ENCODE peak calls at places on chromosomes 11 and 22, in ten cellular contexts. K, F, B, S, Q, A, U, O, D and H are unnamed samples.
A peak's percentile ranks its signal among the peaks of the same experiment; 100 is the strongest.

GRCh38 chr11:13429836-13430235 is 33.2 kb downstream of the BTBD10 start:
- DNase-seq in K (no peak), F (no peak), B (no peak), S (no peak), Q (no peak), A (no peak), U (no peak), O (no peak), D (no peak), H (no peak)

GRCh38 chr11:2912498-2912897 is 16.7 kb downstream of the PHLDA2 start:
- DNase-seq in K (no peak), F (peak; percentile 97), B (no peak), S (no peak), Q (no peak), A (no peak), U (peak; percentile 96), O (peak; percentile 95), D (peak; percentile 67), H (peak; percentile 97)

GRCh38 chr22:46848227-46848626 is 85.8 kb downstream of the TBC1D22A start:
- DNase-seq in K (no peak), F (no peak), B (no peak), S (no peak), Q (no peak), A (no peak), U (no peak), O (no peak), D (no peak), H (no peak)

GRCh38 chr11:120211522-120212258 is 858 bp downstream of the OAF start:
- DNase-seq in K (no peak), F (no peak), B (no peak), S (no peak), Q (no peak), A (no peak), U (no peak), O (no peak), D (no peak), H (no peak)

GRCh38 chr11:18171377-18172000 is 1.1 kb upstream of the MRGPRX4 start:
- DNase-seq in K (peak; percentile 10), F (no peak), B (no peak), S (peak; percentile 61), Q (no peak), A (no peak), U (no peak), O (no peak), D (peak; percentile 55), H (no peak)

GRCh38 chr11:66868726-66869291 is 11.9 kb downstream of the LRFN4 start:
- DNase-seq in K (peak; percentile 93), F (peak; percentile 81), B (peak; percentile 92), S (no peak), Q (no peak), A (peak; percentile 67), U (peak; percentile 83), O (peak; percentile 89), D (peak; percentile 71), H (peak; percentile 83)

GRCh38 chr11:126360049-126360446 is 4.6 kb downstream of the ST3GAL4 start:
- DNase-seq in K (no peak), F (no peak), B (peak; percentile 69), S (no peak), Q (no peak), A (no peak), U (no peak), O (no peak), D (no peak), H (no peak)

GRCh38 chr11:33620423-33621120 is 80.1 kb downstream of the C11orf91 start:
- DNase-seq in K (no peak), F (no peak), B (no peak), S (no peak), Q (no peak), A (no peak), U (no peak), O (no peak), D (peak; percentile 34), H (no peak)

GRCh38 chr22:46077669-46078099 is 72.6 kb upstream of the PPARA start:
- DNase-seq in K (no peak), F (peak; percentile 46), B (peak; percentile 43), S (peak; percentile 31), Q (peak; percentile 21), A (no peak), U (no peak), O (peak; percentile 8), D (no peak), H (peak; percentile 20)

GRCh38 chr11:62025429-62026105 is 58.1 kb upstream of the FTH1 start:
- DNase-seq in K (peak; percentile 11), F (peak; percentile 77), B (peak; percentile 87), S (peak; percentile 72), Q (peak; percentile 48), A (peak; percentile 92), U (peak; percentile 85), O (peak; percentile 76), D (no peak), H (peak; percentile 68)
- H3K27ac ChIP-seq in K (peak overlapping the region; percentile 18), F (peak overlapping the region; percentile 26), B (peak overlapping the region; percentile 90), S (peak overlapping the region; percentile 28), Q (peak overlapping the region; percentile 76), A (peak overlapping the region; percentile 78), U (peak overlapping the region; percentile 72), O (peak overlapping the region; percentile 80), D (no peak overlapping the region), H (peak overlapping the region; percentile 76)

GRCh38 chr22:48975886-48976285 is 851.8 kb downstream of the BRD1 start:
- DNase-seq in K (no peak), F (no peak), B (no peak), S (no peak), Q (no peak), A (no peak), U (no peak), O (no peak), D (no peak), H (no peak)

GRCh38 chr22:48974443-48975251 is 853.0 kb downstream of the BRD1 start:
- DNase-seq in K (no peak), F (no peak), B (no peak), S (no peak), Q (no peak), A (no peak), U (no peak), O (no peak), D (no peak), H (no peak)

GRCh38 chr22:48972979-48973693 is 854.5 kb downstream of the BRD1 start:
- DNase-seq in K (no peak), F (no peak), B (no peak), S (no peak), Q (no peak), A (no peak), U (no peak), O (no peak), D (no peak), H (no peak)

GRCh38 chr22:48975252-48975780 is 852.4 kb downstream of the BRD1 start:
- DNase-seq in K (no peak), F (no peak), B (no peak), S (no peak), Q (no peak), A (no peak), U (no peak), O (no peak), D (no peak), H (no peak)

GRCh38 chr22:48973694-48974041 is 854.0 kb downstream of the BRD1 start:
- DNase-seq in K (no peak), F (no peak), B (no peak), S (no peak), Q (no peak), A (no peak), U (no peak), O (no peak), D (no peak), H (no peak)
- H3K9me3 ChIP-seq in K (no peaks in the 10 kb centered on the region), F (no peaks in the 10 kb centered on the region), B (no peaks in the 10 kb centered on the region), S (no peaks in the 10 kb centered on the region), Q (no peaks in the 10 kb centered on the region), A (no peaks in the 10 kb centered on the region), U (no peaks in the 10 kb centered on the region), O (no peaks in the 10 kb centered on the region), D (no peaks in the 10 kb centered on the region), H (no peaks in the 10 kb centered on the region)

GRCh38 chr11:65586676-65587075 is 8.9 kb downstream of the KCNK7 start:
- DNase-seq in K (peak; percentile 29), F (no peak), B (no peak), S (no peak), Q (no peak), A (no peak), U (no peak), O (no peak), D (peak; percentile 75), H (no peak)

GRCh38 chr11:65590240-65590738 is 5.3 kb downstream of the KCNK7 start:
- DNase-seq in K (no peak), F (peak; percentile 86), B (no peak), S (no peak), Q (peak; percentile 62), A (no peak), U (no peak), O (peak; percentile 59), D (no peak), H (peak; percentile 40)

GRCh38 chr11:65586247-65586630 is 9.4 kb downstream of the KCNK7 start:
- DNase-seq in K (no peak), F (no peak), B (no peak), S (no peak), Q (no peak), A (no peak), U (no peak), O (no peak), D (peak; percentile 25), H (no peak)

GRCh38 chr11:65589444-65590239 is 6.0 kb downstream of the KCNK7 start:
- DNase-seq in K (no peak), F (no peak), B (peak; percentile 85), S (no peak), Q (no peak), A (no peak), U (no peak), O (peak; percentile 25), D (no peak), H (no peak)

DNA sequence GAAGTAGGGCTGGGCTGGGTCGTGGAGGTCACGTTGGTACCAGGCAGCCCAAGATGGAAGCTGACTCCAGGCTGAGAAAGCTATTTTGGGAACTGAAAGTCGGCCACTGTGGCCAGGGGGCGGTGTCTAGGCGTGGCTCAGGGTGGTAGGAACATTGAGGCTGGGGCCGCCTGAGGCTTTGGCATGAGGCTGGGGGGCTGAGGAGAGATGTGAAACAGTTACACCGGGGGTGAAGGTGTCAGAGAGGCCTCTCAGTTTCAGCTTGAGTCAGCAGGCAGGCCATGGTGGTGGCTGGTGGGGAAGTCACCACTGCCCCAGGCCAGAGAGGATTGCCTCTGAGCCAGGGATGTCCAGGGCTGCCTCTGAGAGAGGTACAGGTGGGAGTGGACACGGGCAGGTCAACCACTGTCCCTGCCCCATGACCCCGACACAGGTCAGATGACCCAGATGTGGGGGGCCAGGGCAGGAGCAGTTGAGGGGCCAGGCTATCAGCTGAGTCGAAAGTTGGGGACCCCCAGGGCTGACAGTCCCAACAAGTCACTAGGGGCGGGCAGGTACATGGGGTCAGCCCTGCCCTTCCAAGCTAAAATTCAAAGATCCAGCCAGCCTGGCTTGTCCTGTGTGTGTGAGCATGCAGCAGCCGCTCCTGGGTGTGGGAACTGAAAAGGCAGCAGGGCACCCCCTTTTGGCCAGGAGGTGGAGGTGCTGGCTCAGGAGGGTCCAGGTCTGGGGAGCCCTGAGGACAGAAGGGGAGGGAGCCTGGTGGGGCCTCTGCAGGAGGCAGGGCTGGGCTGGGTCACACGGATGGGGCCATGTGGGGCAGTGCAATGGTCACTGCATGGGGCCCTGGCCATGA is 7.2 kb downstream of the KCNK7 start:
- DNase-seq in K (peak; percentile 94), F (peak; percentile 84), B (peak; percentile 92), S (peak; percentile 79), Q (peak; percentile 66), A (peak; percentile 76), U (peak; percentile 62), O (peak; percentile 83), D (peak; percentile 88), H (peak; percentile 78)
- H3K4me1 ChIP-seq in K (peaks cover 33% of the 10 kb centered on the region), F (no peaks in the 10 kb centered on the region), B (peaks cover 95% of the 10 kb centered on the region), S (peaks cover 35% of the 10 kb centered on the region), Q (peaks cover 82% of the 10 kb centered on the region), A (peaks cover 17% of the 10 kb centered on the region), U (no peaks in the 10 kb centered on the region), O (peaks cover 23% of the 10 kb centered on the region), D (peaks cover 13% of the 10 kb centered on the region), H (peaks cover 14% of the 10 kb centered on the region)

GRCh38 chr11:36116161-36116560 is 172.3 kb downstream of the LDLRAD3 start:
- DNase-seq in K (no peak), F (no peak), B (no peak), S (peak; percentile 21), Q (no peak), A (no peak), U (no peak), O (no peak), D (no peak), H (no peak)
- H3K27ac ChIP-seq in K (no peak overlapping the region), F (no peak overlapping the region), B (no peak overlapping the region), S (no peak overlapping the region), Q (no peak overlapping the region), A (no peak overlapping the region), U (no peak overlapping the region), O (no peak overlapping the region), D (no peak overlapping the region), H (no peak overlapping the region)